ENCODE peak calls at places on chromosomes 3 and 15, in ten cellular contexts. Z, H, V, T, S, O, R, X, P and U are unnamed samples.

GRCh38 chr3:47000922-47001730 is 21.7 kb downstream of the NBEAL2 start:
- DNase-seq in R (no peak), P (no peak), T (no peak), O (peak; percentile 61), V (no peak), X (no peak), H (no peak), Z (no peak), S (no peak), U (no peak)

GRCh38 chr3:126142652-126143051 is 37.7 kb downstream of the ALDH1L1 start:
- DNase-seq in Z (no peak), X (no peak), T (no peak), O (no peak), P (no peak), H (no peak), S (no peak), V (no peak), R (no peak), U (no peak)

GRCh38 chr3:197008436-197009209 is 21.0 kb downstream of the MELTF start:
- DNase-seq in X (no peak), O (peak; percentile 75), V (no peak), H (no peak), S (no peak), R (no peak), Z (no peak), T (no peak), P (no peak), U (no peak)

GRCh38 chr3:60010778-60011177 is 961.0 kb upstream of the CFAP20DC start:
- DNase-seq in H (no peak), S (no peak), V (no peak), X (no peak), Z (no peak), R (no peak), T (no peak), P (no peak), O (no peak), U (peak; percentile 97)

GRCh38 chr3:7793786-7794185 is 707.8 kb upstream of the LMCD1 start:
- DNase-seq in P (no peak), X (no peak), T (no peak), R (no peak), V (no peak), S (no peak), O (no peak), H (no peak), Z (peak; percentile 29), U (no peak)

GRCh38 chr15:94411279-94411678 is 179.9 kb downstream of the MCTP2 start:
- DNase-seq in S (no peak), X (no peak), R (peak; percentile 60), V (no peak), P (no peak), Z (no peak), O (no peak), H (no peak), T (no peak), U (no peak)

GRCh38 chr3:197521277-197522182 is 34.2 kb downstream of the BDH1 start:
- DNase-seq in S (no peak), T (no peak), X (no peak), V (no peak), Z (no peak), O (peak; percentile 49), H (no peak), R (no peak), P (no peak), U (no peak)

GRCh38 chr3:172868565-172869172 is 118.1 kb downstream of the ECT2 start:
- DNase-seq in V (no peak), O (no peak), X (no peak), R (no peak), S (no peak), P (no peak), H (no peak), Z (no peak), T (no peak), U (no peak)

GRCh38 chr15:25939122-25939521 is 76.0 kb upstream of the ATP10A start:
- DNase-seq in O (no peak), X (peak; percentile 26), S (no peak), H (no peak), R (no peak), Z (no peak), V (no peak), P (no peak), T (peak; percentile 7), U (no peak)

GRCh38 chr15:78949461-78949860 is 4.6 kb upstream of the CTSH start:
- DNase-seq in S (peak; percentile 64), P (no peak), T (no peak), X (no peak), O (no peak), Z (no peak), V (no peak), R (no peak), H (no peak), U (no peak)

GRCh38 chr3:123608263-123608937 is 23.5 kb upstream of the HACD2 start:
- DNase-seq in O (no peak), H (no peak), P (no peak), R (no peak), T (no peak), X (no peak), Z (no peak), V (no peak), S (no peak), U (no peak)

GRCh38 chr3:123609063-123609462 is 24.2 kb upstream of the HACD2 start:
- DNase-seq in V (no peak), Z (no peak), X (no peak), H (no peak), R (no peak), S (no peak), P (no peak), T (no peak), O (no peak), U (no peak)

GRCh38 chr3:123605789-123606234 is 21.0 kb upstream of the HACD2 start:
- DNase-seq in P (no peak), H (no peak), V (peak; percentile 19), R (no peak), Z (no peak), O (no peak), T (no peak), S (peak; percentile 73), X (no peak), U (no peak)

GRCh38 chr3:123610331-123610730 is 25.5 kb upstream of the HACD2 start:
- DNase-seq in V (no peak), H (no peak), T (no peak), P (no peak), Z (no peak), X (no peak), O (no peak), S (no peak), R (no peak), U (no peak)

GRCh38 chr3:123606527-123606926 is 21.7 kb upstream of the HACD2 start:
- DNase-seq in V (no peak), O (no peak), S (no peak), Z (no peak), P (no peak), T (no peak), X (no peak), R (no peak), H (no peak), U (no peak)
- H3K4me3 ChIP-seq in V (no peak overlapping the region), O (no peak overlapping the region), S (no peak overlapping the region), Z (no peak overlapping the region), P (no peak overlapping the region), T (no peak overlapping the region), X (no peak overlapping the region), R (no peak overlapping the region), H (no peak overlapping the region), U (no peak overlapping the region)

DNA sequence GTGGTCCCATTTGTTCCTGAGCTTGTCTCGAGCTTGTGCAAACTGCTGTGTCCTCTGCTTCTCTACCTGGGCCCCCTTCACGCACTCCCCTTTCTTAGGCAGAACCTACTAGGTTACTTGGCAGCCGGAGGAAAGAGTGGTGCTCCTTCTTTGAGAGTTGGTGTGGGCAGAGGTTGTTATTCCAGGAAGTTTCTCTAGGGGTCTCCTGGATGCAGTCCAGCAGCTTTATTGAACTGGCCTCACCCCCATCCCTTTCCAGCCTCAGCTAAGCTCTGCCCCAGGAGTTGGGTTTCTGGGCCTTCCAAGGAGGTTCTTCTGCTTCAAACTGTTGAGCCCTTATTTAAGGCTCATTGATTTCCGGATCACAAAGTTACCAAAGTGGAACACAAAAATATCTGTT is 103.2 kb downstream of the C3orf70 start:
- DNase-seq in H (no peak), S (no peak), P (no peak), R (peak; percentile 31), O (no peak), T (no peak), Z (no peak), V (no peak), X (no peak), U (no peak)
- H3K4me3 ChIP-seq in H (no peak overlapping the region), S (no peak overlapping the region), P (no peak overlapping the region), R (no peak overlapping the region), O (no peak overlapping the region), T (no peak overlapping the region), Z (no peak overlapping the region), V (no peak overlapping the region), X (no peak overlapping the region), U (no peak overlapping the region)

DNA sequence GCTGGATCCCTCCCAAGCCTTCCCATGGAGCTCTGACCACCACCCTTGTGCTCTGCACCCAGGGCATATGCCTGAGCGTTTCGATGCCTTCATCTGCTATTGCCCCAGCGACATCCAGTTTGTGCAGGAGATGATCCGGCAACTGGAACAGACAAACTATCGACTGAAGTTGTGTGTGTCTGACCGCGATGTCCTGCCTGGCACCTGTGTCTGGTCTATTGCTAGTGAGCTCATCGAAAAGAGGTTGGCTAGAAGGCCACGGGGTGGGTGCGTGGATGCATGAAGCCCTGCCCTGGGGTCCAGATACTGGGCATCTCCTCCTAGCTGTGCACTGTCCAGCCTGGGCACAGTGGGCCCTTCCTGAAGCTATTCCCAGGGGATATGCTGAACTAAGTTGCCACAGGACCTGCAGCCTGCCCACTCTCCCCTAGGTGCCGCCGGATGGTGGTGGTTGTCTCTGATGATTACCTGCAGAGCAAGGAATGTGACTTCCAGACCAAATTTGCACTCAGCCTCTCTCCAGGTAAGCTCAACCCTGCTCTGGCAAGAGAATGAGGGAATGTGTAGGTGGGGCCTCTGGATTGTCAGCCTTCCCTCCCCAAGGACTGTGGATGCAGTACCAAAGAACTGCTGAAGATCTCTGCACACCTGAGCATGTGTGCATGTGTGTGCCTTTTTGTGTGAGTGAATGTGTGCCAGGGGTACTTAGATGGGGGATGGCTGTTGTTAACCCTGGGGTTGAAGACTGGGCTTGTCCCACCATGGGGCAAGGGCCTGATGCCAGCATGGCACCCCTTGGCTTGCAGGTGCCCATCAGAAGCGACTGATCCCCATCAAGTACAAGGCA is 2.1 kb downstream of the MYD88 start:
- DNase-seq in H (no peak), V (no peak), O (no peak), R (no peak), X (no peak), Z (no peak), T (no peak), P (no peak), S (peak; percentile 35), U (no peak)
- H3K4me3 ChIP-seq in H (peak overlapping the region; percentile 10), V (no peak overlapping the region), O (peak overlapping the region; percentile 97), R (no peak overlapping the region), X (no peak overlapping the region), Z (no peak overlapping the region), T (no peak overlapping the region), P (no peak overlapping the region), S (no peak overlapping the region), U (no peak overlapping the region)

DNA sequence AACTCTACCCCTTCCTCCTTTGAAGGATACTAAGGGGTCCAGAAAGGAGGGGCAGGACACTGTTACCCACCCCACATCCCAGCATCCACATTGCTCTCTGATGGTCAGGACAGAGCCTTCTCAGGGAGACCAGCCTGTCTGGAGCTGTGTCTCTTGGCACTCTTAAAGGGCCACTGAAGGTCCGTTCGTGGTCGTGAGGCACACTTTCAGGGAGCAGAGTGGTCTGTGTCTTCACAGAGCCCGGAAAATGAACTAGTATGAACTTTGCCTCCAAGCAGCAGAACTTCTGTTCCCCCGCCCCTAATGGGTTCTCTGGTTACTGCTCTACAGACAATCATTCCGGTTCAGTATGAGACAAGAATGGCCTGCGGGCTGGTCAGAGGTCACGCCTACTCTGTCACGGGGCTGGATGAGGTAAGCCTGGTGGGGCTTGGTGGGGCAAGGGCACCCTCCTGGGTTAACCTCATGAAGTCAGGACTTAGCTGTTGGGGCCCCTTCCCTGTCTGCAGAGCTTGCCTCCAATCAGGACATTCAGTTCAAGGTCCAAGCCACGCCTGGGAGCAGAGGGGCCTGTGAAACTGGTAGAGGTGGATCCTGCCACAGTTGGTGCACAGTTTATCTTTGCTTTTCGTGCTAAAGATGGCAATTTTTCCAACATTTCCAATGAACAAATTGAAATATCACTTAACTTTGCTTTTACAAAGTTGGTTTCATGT is 33.2 kb downstream of the CAPN3 start:
- DNase-seq in O (no peak), H (no peak), Z (no peak), R (no peak), S (no peak), X (no peak), P (no peak), T (no peak), V (no peak), U (no peak)
- H3K4me3 ChIP-seq in O (no peak overlapping the region), H (no peak overlapping the region), Z (no peak overlapping the region), R (no peak overlapping the region), S (no peak overlapping the region), X (no peak overlapping the region), P (no peak overlapping the region), T (no peak overlapping the region), V (no peak overlapping the region), U (no peak overlapping the region)